ENCODE peak calls at places on chromosome 7, in five cellular contexts. T, X, Y, L and I are unnamed samples.

GRCh38 chr7:152551304-152552036 is 115.7 kb upstream of the KMT2C start:
- DNase-seq in T (no peak), X (no peak), Y (no peak), L (no peak), I (no peak)

GRCh38 chr7:90629306-90629918 is 33.3 kb downstream of the CDK14 start:
- DNase-seq in T (no peak), X (peak), Y (no peak), L (peak), I (no peak)

GRCh38 chr7:33627741-33628140 is 277.6 kb upstream of the BMPER start:
- DNase-seq in T (no peak), X (no peak), Y (no peak), L (no peak), I (no peak)

GRCh38 chr7:105876964-105877601 is 684 bp upstream of the ATXN7L1 start:
- DNase-seq in T (peak), X (peak), Y (no peak), L (peak), I (no peak)

GRCh38 chr7:85285502-85285901 is 98.6 kb upstream of the SEMA3D start:
- DNase-seq in T (no peak), X (no peak), Y (no peak), L (no peak), I (no peak)

GRCh38 chr7:1291846-1292765 is 59.4 kb downstream of the UNCX start:
- DNase-seq in T (peak), X (no peak), Y (no peak), L (no peak), I (peak)

GRCh38 chr7:106265133-106265532 is 19.6 kb downstream of the NAMPT start:
- DNase-seq in T (no peak), X (no peak), Y (no peak), L (no peak), I (no peak)

GRCh38 chr7:141706394-141707064 is 1.6 kb upstream of the WEE2 start:
- DNase-seq in T (no peak), X (no peak), Y (no peak), L (no peak), I (no peak)

GRCh38 chr7:25240896-25241295 is 12.6 kb upstream of the NPVF start:
- DNase-seq in T (no peak), X (no peak), Y (no peak), L (no peak), I (no peak)

GRCh38 chr7:135936497-135937217 is 40.5 kb downstream of the MTPN start:
- DNase-seq in T (no peak), X (no peak), Y (no peak), L (no peak), I (no peak)

GRCh38 chr7:155846936-155847335 is 34.7 kb upstream of the SHH start:
- DNase-seq in T (no peak), X (no peak), Y (no peak), L (no peak), I (no peak)

GRCh38 chr7:919114-919442 is 35.4 kb downstream of the ADAP1 start:
- DNase-seq in T (peak), X (no peak), Y (no peak), L (no peak), I (peak)

GRCh38 chr7:111756687-111757178 is 194.4 kb upstream of the IMMP2L start:
- DNase-seq in T (peak), X (no peak), Y (no peak), L (no peak), I (no peak)

GRCh38 chr7:131692131-131692960 is 135.9 kb upstream of the PODXL start:
- DNase-seq in T (peak), X (peak), Y (no peak), L (peak), I (no peak)

GRCh38 chr7:22662031-22662430 is 65.0 kb upstream of the IL6 start:
- DNase-seq in T (no peak), X (no peak), Y (no peak), L (no peak), I (no peak)

GRCh38 chr7:48109848-48110663 is 21.0 kb downstream of the UPP1 start:
- DNase-seq in T (peak), X (peak), Y (no peak), L (peak), I (no peak)
- TF ChIP-seq CTCF in T (peak), X (peak), Y (peak), L (peak), I (peak)

GRCh38 chr7:47337531-47337930 is 244.4 kb downstream of the TNS3 start:
- DNase-seq in T (no peak), X (no peak), Y (no peak), L (no peak), I (no peak)
- TF ChIP-seq CTCF in T (no peak), X (peak), Y (no peak), L (no peak), I (no peak)

GRCh38 chr7:20330176-20330796 is 414 bp upstream of the ITGB8 start:
- DNase-seq in T (peak), X (peak), Y (peak), L (no peak), I (peak)
- TF ChIP-seq CTCF in T (no peak), X (no peak), Y (no peak), L (no peak), I (no peak)

GRCh38 chr7:51244053-51244452 is 72.6 kb downstream of the COBL start:
- DNase-seq in T (no peak), X (no peak), Y (no peak), L (no peak), I (no peak)

GRCh38 chr7:51243631-51244030 is 73.0 kb downstream of the COBL start:
- DNase-seq in T (no peak), X (no peak), Y (no peak), L (no peak), I (no peak)

GRCh38 chr7:51242881-51243518 is 73.6 kb downstream of the COBL start:
- DNase-seq in T (no peak), X (no peak), Y (no peak), L (no peak), I (no peak)

GRCh38 chr7:51240868-51241267 is 75.7 kb downstream of the COBL start:
- DNase-seq in T (no peak), X (no peak), Y (no peak), L (no peak), I (no peak)

GRCh38 chr7:51242007-51242691 is 74.5 kb downstream of the COBL start:
- DNase-seq in T (no peak), X (no peak), Y (no peak), L (no peak), I (no peak)
- TF ChIP-seq CTCF in T (no peak), X (no peak), Y (no peak), L (no peak), I (no peak)

GRCh38 chr7:134553976-134554375 is 5.1 kb downstream of the AKR1B15 start:
- DNase-seq in T (no peak), X (no peak), Y (no peak), L (no peak), I (no peak)

GRCh38 chr7:134549366-134549765 is 456 bp downstream of the AKR1B15 start:
- DNase-seq in T (no peak), X (no peak), Y (no peak), L (no peak), I (no peak)

GRCh38 chr7:134554417-134554966 is 5.6 kb downstream of the AKR1B15 start:
- DNase-seq in T (no peak), X (no peak), Y (no peak), L (no peak), I (no peak)

GRCh38 chr7:134548877-134549276 is at the start of gene AKR1B15:
- DNase-seq in T (no peak), X (no peak), Y (no peak), L (no peak), I (no peak)

DNA sequence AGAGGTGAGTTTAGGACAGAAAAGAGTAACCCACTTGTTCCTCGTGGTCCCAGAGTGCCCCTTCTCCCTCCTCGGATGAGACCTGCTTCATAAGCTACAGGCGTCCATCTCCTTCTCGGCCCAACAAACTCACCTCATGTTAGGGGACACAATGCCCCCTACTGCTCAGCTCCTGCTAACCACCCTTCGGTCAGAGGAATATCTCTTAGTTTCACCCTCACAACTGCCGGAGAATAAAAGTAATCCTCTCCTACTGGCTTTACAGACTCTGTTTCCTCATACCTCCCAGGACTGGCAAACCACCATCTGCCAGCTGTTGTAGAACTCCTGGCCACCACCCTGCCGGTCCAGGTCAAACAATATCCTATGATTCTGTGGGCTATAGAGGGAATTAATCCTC is 3.2 kb downstream of the AKR1B15 start:
- DNase-seq in T (no peak), X (no peak), Y (no peak), L (no peak), I (no peak)
- TF ChIP-seq CTCF in T (no peak), X (peak), Y (peak), L (peak), I (peak)

GRCh38 chr7:12296051-12296570 is 85.0 kb downstream of the TMEM106B start:
- DNase-seq in T (no peak), X (no peak), Y (no peak), L (no peak), I (no peak)

GRCh38 chr7:12289996-12290395 is 78.9 kb downstream of the TMEM106B start:
- DNase-seq in T (no peak), X (no peak), Y (no peak), L (no peak), I (no peak)

GRCh38 chr7:12287886-12288285 is 76.8 kb downstream of the TMEM106B start:
- DNase-seq in T (no peak), X (no peak), Y (no peak), L (no peak), I (no peak)

GRCh38 chr7:12294701-12295100 is 83.6 kb downstream of the TMEM106B start:
- DNase-seq in T (no peak), X (no peak), Y (no peak), L (no peak), I (no peak)

DNA sequence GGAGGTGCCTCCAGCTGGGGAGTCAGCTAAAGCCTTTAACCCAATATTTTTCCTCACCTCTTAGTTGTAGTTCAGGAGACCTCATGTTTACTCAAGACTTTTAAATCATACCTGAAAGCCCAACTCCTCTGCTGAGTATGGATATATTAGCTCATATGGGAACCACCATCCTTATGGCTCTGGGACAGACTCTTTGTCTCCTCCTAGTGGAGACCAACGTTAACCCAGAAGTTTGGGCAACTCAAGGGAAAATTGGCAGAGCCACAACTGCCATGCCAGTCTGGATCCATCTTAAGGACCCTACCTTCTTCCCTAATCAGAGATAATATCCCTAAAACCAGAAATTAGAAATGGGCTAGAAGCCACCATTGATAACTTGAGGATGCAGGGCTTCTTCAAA is 80.8 kb downstream of the TMEM106B start:
- DNase-seq in T (no peak), X (no peak), Y (no peak), L (no peak), I (no peak)
- TF ChIP-seq CTCF in T (no peak), X (peak), Y (peak), L (no peak), I (peak)

DNA sequence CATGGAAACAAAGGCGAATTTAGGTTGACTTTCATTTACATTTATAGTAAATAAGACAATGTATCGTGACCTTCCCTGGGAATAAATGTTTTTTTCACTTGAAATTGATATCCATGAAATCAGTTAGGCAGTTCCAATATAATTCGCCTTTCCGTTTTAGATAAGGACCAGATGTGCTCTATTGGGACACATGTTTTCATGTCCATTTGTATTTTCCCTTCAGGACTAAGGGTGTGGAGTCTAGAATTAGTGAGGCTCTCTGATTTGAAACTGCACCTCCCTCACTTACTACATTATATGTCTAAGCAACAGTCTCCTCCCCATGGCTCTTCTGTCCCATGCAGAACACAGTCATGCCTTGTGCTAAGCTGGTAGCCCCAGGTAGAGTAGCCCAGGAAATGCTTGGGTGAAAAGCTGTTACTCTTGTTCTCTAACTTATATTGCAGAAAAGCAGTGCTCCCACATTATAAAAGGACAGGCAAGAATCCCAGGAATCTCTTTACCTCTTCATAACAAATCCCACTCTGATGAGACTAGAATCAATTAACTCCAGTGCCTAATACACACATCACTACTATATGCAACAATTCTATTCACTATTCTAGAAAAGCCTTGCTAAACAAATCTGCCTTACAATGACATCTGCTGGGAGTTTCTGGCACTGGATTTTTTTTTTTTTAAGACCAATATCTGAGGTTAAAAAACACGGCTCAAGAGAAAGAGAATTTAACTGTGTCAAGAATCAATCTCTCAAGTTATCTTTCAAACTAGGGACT is 293.9 kb downstream of the SNX13 start:
- DNase-seq in T (no peak), X (no peak), Y (no peak), L (no peak), I (no peak)
- TF ChIP-seq CTCF in T (peak), X (peak), Y (peak), L (peak), I (peak)